ENCODE peak calls at places on chromosomes 4 and X, in five cellular contexts. Q is NCI-H1105, I is T47D, R is dermis blood vessel endothelial cell, T is fibroblast of the aortic adventitia. Y is an unnamed sample.

GRCh38 chr4:7391637-7392437 is 42.9 kb downstream of the PSAPL1 start:
- DNase-seq in Q (no peak), I (no peak), R (no peak), T (no peak), Y (no peak)

GRCh38 chr4:167966161-167966560 is 126.2 kb upstream of the ANXA10 start:
- DNase-seq in Q (no peak), I (no peak), R (no peak), T (peak; percentile 13), Y (no peak)

GRCh38 chrX:10904220-10904619 is 206.9 kb upstream of the HCCS start:
- DNase-seq in Q (no peak), I (no peak), R (no peak), T (peak; percentile 78), Y (no peak)

GRCh38 chrX:19156223-19156622 is 34.0 kb upstream of the ADGRG2 start:
- DNase-seq in Q (no peak), I (no peak), R (no peak), T (peak; percentile 25), Y (no peak)

GRCh38 chr4:167031534-167032156 is 202.6 kb downstream of the SPOCK3 start:
- DNase-seq in Q (no peak), I (no peak), R (peak; percentile 20), T (peak; percentile 41), Y (no peak)

GRCh38 chrX:154046262-154046771 is 26.6 kb upstream of the IRAK1 start:
- DNase-seq in Q (no peak), I (peak; percentile 52), R (peak; percentile 88), T (peak; percentile 96), Y (no peak)

GRCh38 chr4:150229538-150229937 is 151.3 kb downstream of the DCLK2 start:
- DNase-seq in Q (no peak), I (no peak), R (peak; percentile 62), T (peak; percentile 92), Y (no peak)

GRCh38 chr4:82431026-82431745 is 796 bp downstream of the ENOPH1 start:
- DNase-seq in Q (peak; percentile 38), I (peak; percentile 61), R (peak; percentile 17), T (peak; percentile 35), Y (no peak)

GRCh38 chrX:119359618-119360382 is 39.3 kb upstream of the SLC25A43 start:
- DNase-seq in Q (no peak), I (no peak), R (no peak), T (peak; percentile 41), Y (no peak)

GRCh38 chrX:72245461-72246089 is 6.7 kb upstream of the ERCC6L start:
- DNase-seq in Q (peak; percentile 27), I (peak; percentile 61), R (peak; percentile 73), T (peak; percentile 67), Y (no peak)

GRCh38 chr4:178941975-178942374 is 1499.7 kb upstream of the AGA start:
- DNase-seq in Q (no peak), I (no peak), R (no peak), T (no peak), Y (no peak)

GRCh38 chr4:109462802-109463201 is 29.2 kb downstream of the SEC24B start:
- DNase-seq in Q (no peak), I (no peak), R (no peak), T (no peak), Y (no peak)

GRCh38 chr4:2426069-2426397 is 7.3 kb downstream of the CFAP99 start:
- DNase-seq in Q (no peak), I (no peak), R (no peak), T (no peak), Y (no peak)

GRCh38 chr4:176830971-176831370 is 38.2 kb upstream of the VEGFC start:
- DNase-seq in Q (no peak), I (no peak), R (no peak), T (no peak), Y (no peak)

GRCh38 chr4:66501986-66502385 is 831.7 kb upstream of the EPHA5 start:
- DNase-seq in Q (no peak), I (no peak), R (no peak), T (peak; percentile 14), Y (no peak)

GRCh38 chrX:151754042-151754419 is 19.5 kb downstream of the CNGA2 start:
- DNase-seq in Q (peak; percentile 76), I (no peak), R (no peak), T (peak; percentile 70), Y (no peak)

GRCh38 chrX:20181563-20182329 is 40.1 kb upstream of the EIF1AX start:
- DNase-seq in Q (no peak), I (no peak), R (no peak), T (no peak), Y (no peak)